ENCODE peak calls at places on chromosomes 3 and 15, in five cellular contexts. Z is T-helper 2 cell, H is hippocampal formation, W is foreskin fibroblast, N is mesothelial cell of epicardium. O is an unnamed sample.

GRCh38 chr15:63348392-63348791 is 33.3 kb downstream of the CA12 start:
- DNase-seq in W (peak; percentile 72), H (peak; percentile 59), Z (no peak), N (no peak), O (no peak)

GRCh38 chr3:126110431-126111125 is 26.7 kb upstream of the SLC41A3 start:
- DNase-seq in W (no peak), N (no peak), H (no peak), Z (no peak), O (no peak)

GRCh38 chr3:173618703-173619102 is 221.2 kb downstream of the NLGN1 start:
- DNase-seq in N (no peak), Z (no peak), H (no peak), W (no peak), O (no peak)

GRCh38 chr3:143306419-143306818 is 186.8 kb downstream of the CHST2 start:
- DNase-seq in N (no peak), W (no peak), H (no peak), Z (no peak), O (no peak)

GRCh38 chr3:119211193-119211592 is 29.5 kb downstream of the B4GALT4 start:
- DNase-seq in W (no peak), Z (no peak), N (no peak), H (no peak), O (no peak)

GRCh38 chr15:46277994-46278885 is 643.4 kb downstream of the SQOR start:
- DNase-seq in N (no peak), H (peak; percentile 21), W (no peak), Z (no peak), O (no peak)

GRCh38 chr15:22979699-22980188 is 424 bp downstream of the CYFIP1 start:
- DNase-seq in H (no peak), Z (no peak), N (no peak), W (no peak), O (no peak)

GRCh38 chr3:171772427-171773056 is 37.7 kb downstream of the PLD1 start:
- DNase-seq in Z (peak; percentile 14), N (no peak), H (peak; percentile 54), W (peak; percentile 57), O (no peak)

GRCh38 chr15:56146756-56147155 is 96.9 kb downstream of the RFX7 start:
- DNase-seq in H (no peak), W (no peak), Z (no peak), N (no peak), O (no peak)

GRCh38 chr15:52337198-52337853 is 41.7 kb upstream of the MYO5C start:
- DNase-seq in N (no peak), H (no peak), W (peak; percentile 28), Z (no peak), O (no peak)

GRCh38 chr15:44584162-44584749 is 47.3 kb downstream of the EIF3J start:
- DNase-seq in N (no peak), W (no peak), H (no peak), Z (peak; percentile 38), O (no peak)

GRCh38 chr3:9190276-9190675 is 59.2 kb downstream of the SRGAP3 start:
- DNase-seq in Z (no peak), H (no peak), W (no peak), N (no peak), O (no peak)

GRCh38 chr3:13163848-13164382 is 90.7 kb upstream of the IQSEC1 start:
- DNase-seq in Z (no peak), W (no peak), H (no peak), N (no peak), O (no peak)

GRCh38 chr3:34015204-34016142 is 217.0 kb downstream of the PDCD6IP start:
- DNase-seq in W (peak; percentile 24), Z (no peak), N (no peak), H (no peak), O (no peak)

GRCh38 chr15:85947936-85948335 is 131.7 kb upstream of the AGBL1 start:
- DNase-seq in Z (no peak), W (no peak), H (no peak), N (no peak), O (no peak)

GRCh38 chr15:31375772-31376171 is 49.1 kb downstream of the KLF13 start:
- DNase-seq in N (no peak), H (no peak), Z (no peak), W (no peak), O (no peak)

GRCh38 chr15:45126535-45127158 is 3.0 kb downstream of the DUOXA1 start:
- DNase-seq in Z (peak; percentile 18), H (no peak), W (no peak), N (no peak), O (no peak)

GRCh38 chr3:183968846-183969245 is 48.8 kb downstream of the ABCC5 start:
- DNase-seq in H (no peak), W (peak; percentile 4), N (no peak), Z (no peak), O (no peak)

GRCh38 chr3:195597848-195598247 is 14.1 kb upstream of the APOD start:
- DNase-seq in W (no peak), H (no peak), N (no peak), Z (no peak), O (no peak)

GRCh38 chr3:197498499-197499241 is 57.1 kb downstream of the BDH1 start:
- DNase-seq in W (no peak), H (no peak), N (no peak), Z (no peak), O (no peak)

GRCh38 chr3:161989012-161989411 is 492.4 kb downstream of the OTOL1 start:
- DNase-seq in H (no peak), N (no peak), Z (no peak), W (no peak), O (no peak)

GRCh38 chr3:42575137-42575741 is 6.5 kb downstream of the SEC22C start:
- DNase-seq in W (no peak), H (no peak), N (no peak), Z (no peak), O (no peak)

GRCh38 chr15:32683906-32684584 is 33.8 kb upstream of the GREM1 start:
- DNase-seq in W (peak; percentile 96), H (no peak), Z (no peak), N (no peak), O (no peak)

GRCh38 chr3:62529230-62529629 is 155.9 kb upstream of the FEZF2 start:
- DNase-seq in H (no peak), Z (no peak), W (no peak), N (peak; percentile 60), O (no peak)

GRCh38 chr3:159823763-159824162 is 164.9 kb upstream of the IL12A start:
- DNase-seq in H (no peak), W (no peak), N (no peak), Z (no peak), O (no peak)

GRCh38 chr3:114447950-114448479 is 154.2 kb downstream of the TIGIT start:
- DNase-seq in N (no peak), Z (no peak), W (no peak), H (peak; percentile 21), O (no peak)

GRCh38 chr3:155184027-155184426 is 103.9 kb downstream of the MME start:
- DNase-seq in W (no peak), Z (no peak), H (no peak), N (no peak), O (no peak)

GRCh38 chr15:61715082-61715481 is 345.2 kb downstream of the VPS13C start:
- DNase-seq in W (peak; percentile 30), Z (no peak), N (no peak), H (no peak), O (no peak)

GRCh38 chr3:69306239-69307185 is 79.4 kb downstream of the FRMD4B start:
- DNase-seq in Z (peak; percentile 46), N (peak; percentile 32), W (peak; percentile 88), H (peak; percentile 63), O (no peak)

GRCh38 chr3:88984266-88984665 is 123.2 kb upstream of the EPHA3 start:
- DNase-seq in W (no peak), H (no peak), N (no peak), Z (no peak), O (no peak)

GRCh38 chr3:61894988-61895935 is 333.9 kb downstream of the PTPRG start:
- DNase-seq in N (peak; percentile 25), Z (no peak), W (peak; percentile 85), H (no peak), O (peak; percentile 80)

GRCh38 chr3:134087046-134087974 is 57.6 kb upstream of the SLCO2A1 start:
- DNase-seq in H (no peak), Z (no peak), N (no peak), W (no peak), O (no peak)

GRCh38 chr3:122091602-122092006 is 36.4 kb downstream of the CD86 start:
- DNase-seq in H (no peak), W (no peak), N (no peak), Z (no peak), O (no peak)

GRCh38 chr15:77507151-77507847 is 86.6 kb downstream of the HMG20A start:
- DNase-seq in H (peak; percentile 45), Z (no peak), N (no peak), W (no peak), O (no peak)

GRCh38 chr3:191331443-191331842 is 1.1 kb upstream of the UTS2B start:
- DNase-seq in Z (no peak), H (no peak), W (no peak), N (no peak), O (no peak)

GRCh38 chr15:39786444-39787056 is 3.9 kb upstream of the FSIP1 start:
- DNase-seq in W (no peak), H (no peak), N (no peak), Z (no peak), O (no peak)

GRCh38 chr15:98333206-98333605 is 315.1 kb upstream of the IGF1R start:
- DNase-seq in H (no peak), W (no peak), Z (no peak), N (no peak), O (no peak)

GRCh38 chr15:61750271-61751084 is 309.8 kb downstream of the VPS13C start:
- DNase-seq in W (no peak), H (no peak), N (no peak), Z (no peak), O (no peak)